ENCODE peak calls at places on chromosome 17, in nine cellular contexts. One of them, this sample, is unnamed.

GRCh38 chr17:67867591-67867990 is 42.3 kb downstream of the BPTF start:
- DNase-seq in testis: no peak
- DNase-seq in esophagus muscularis mucosa: no peak
- DNase-seq in GM10248: no peak
- DNase-seq in psoas muscle: no peak
- DNase-seq in CD4-positive, alpha-beta T cell: no peak
- DNase-seq in transverse colon: no peak
- DNase-seq in RWPE2: no peak
- DNase-seq in fibroblast of lung: no peak
- DNase-seq in this sample: no peak

GRCh38 chr17:27408891-27409290 is 47.4 kb upstream of the KSR1 start:
- DNase-seq in testis: no peak
- DNase-seq in esophagus muscularis mucosa: no peak
- DNase-seq in GM10248: no peak
- DNase-seq in psoas muscle: no peak
- DNase-seq in CD4-positive, alpha-beta T cell: no peak
- DNase-seq in transverse colon: no peak
- DNase-seq in RWPE2: no peak
- DNase-seq in fibroblast of lung: peak; percentile 36
- DNase-seq in this sample: peak; percentile 49

GRCh38 chr17:17890773-17891759 is 54.3 kb upstream of the SREBF1 start:
- DNase-seq in testis: peak; percentile 83
- DNase-seq in esophagus muscularis mucosa: no peak
- DNase-seq in GM10248: peak; percentile 82
- DNase-seq in psoas muscle: peak; percentile 34
- DNase-seq in CD4-positive, alpha-beta T cell: peak; percentile 9
- DNase-seq in transverse colon: peak; percentile 50
- DNase-seq in RWPE2: no peak
- DNase-seq in fibroblast of lung: peak; percentile 68
- DNase-seq in this sample: peak; percentile 73

GRCh38 chr17:76013377-76013932 is 12.8 kb downstream of the CDK3 start:
- DNase-seq in testis: no peak
- DNase-seq in esophagus muscularis mucosa: no peak
- DNase-seq in GM10248: no peak
- DNase-seq in psoas muscle: no peak
- DNase-seq in CD4-positive, alpha-beta T cell: no peak
- DNase-seq in transverse colon: no peak
- DNase-seq in RWPE2: peak; percentile 51
- DNase-seq in fibroblast of lung: no peak
- DNase-seq in this sample: no peak

GRCh38 chr17:83100220-83100852 is 20.9 kb downstream of the METRNL start:
- DNase-seq in testis: peak; percentile 46
- DNase-seq in esophagus muscularis mucosa: no peak
- DNase-seq in GM10248: no peak
- DNase-seq in psoas muscle: no peak
- DNase-seq in CD4-positive, alpha-beta T cell: no peak
- DNase-seq in transverse colon: peak; percentile 39
- DNase-seq in RWPE2: no peak
- DNase-seq in fibroblast of lung: no peak
- DNase-seq in this sample: no peak

GRCh38 chr17:45248132-45248936 is 13.6 kb downstream of the SPATA32 start:
- DNase-seq in testis: no peak
- DNase-seq in esophagus muscularis mucosa: no peak
- DNase-seq in GM10248: peak; percentile 88
- DNase-seq in psoas muscle: no peak
- DNase-seq in CD4-positive, alpha-beta T cell: peak; percentile 77
- DNase-seq in transverse colon: peak; percentile 83
- DNase-seq in RWPE2: no peak
- DNase-seq in fibroblast of lung: peak; percentile 24
- DNase-seq in this sample: no peak

GRCh38 chr17:76395980-76396379 is 11.6 kb downstream of the SPHK1 start:
- DNase-seq in testis: no peak
- DNase-seq in esophagus muscularis mucosa: no peak
- DNase-seq in GM10248: no peak
- DNase-seq in psoas muscle: no peak
- DNase-seq in CD4-positive, alpha-beta T cell: no peak
- DNase-seq in transverse colon: no peak
- DNase-seq in RWPE2: no peak
- DNase-seq in fibroblast of lung: no peak
- DNase-seq in this sample: no peak

GRCh38 chr17:17032131-17032692 is 10.0 kb upstream of the MPRIP start:
- DNase-seq in testis: peak; percentile 53
- DNase-seq in esophagus muscularis mucosa: no peak
- DNase-seq in GM10248: no peak
- DNase-seq in psoas muscle: peak; percentile 73
- DNase-seq in CD4-positive, alpha-beta T cell: no peak
- DNase-seq in transverse colon: peak; percentile 64
- DNase-seq in RWPE2: no peak
- DNase-seq in fibroblast of lung: peak; percentile 97
- DNase-seq in this sample: peak; percentile 51

GRCh38 chr17:31422443-31422842 is 31.0 kb downstream of the RAB11FIP4 start:
- DNase-seq in testis: no peak
- DNase-seq in esophagus muscularis mucosa: no peak
- DNase-seq in GM10248: no peak
- DNase-seq in psoas muscle: no peak
- DNase-seq in CD4-positive, alpha-beta T cell: no peak
- DNase-seq in transverse colon: no peak
- DNase-seq in RWPE2: no peak
- DNase-seq in fibroblast of lung: no peak
- DNase-seq in this sample: no peak

GRCh38 chr17:70225272-70225671 is 55.9 kb downstream of the KCNJ2 start:
- DNase-seq in testis: no peak
- DNase-seq in esophagus muscularis mucosa: no peak
- DNase-seq in GM10248: no peak
- DNase-seq in psoas muscle: no peak
- DNase-seq in CD4-positive, alpha-beta T cell: no peak
- DNase-seq in transverse colon: no peak
- DNase-seq in RWPE2: no peak
- DNase-seq in fibroblast of lung: no peak
- DNase-seq in this sample: no peak

GRCh38 chr17:74185786-74186185 is 17.7 kb upstream of the RPL38 start:
- DNase-seq in testis: no peak
- DNase-seq in esophagus muscularis mucosa: no peak
- DNase-seq in GM10248: no peak
- DNase-seq in psoas muscle: no peak
- DNase-seq in CD4-positive, alpha-beta T cell: no peak
- DNase-seq in transverse colon: no peak
- DNase-seq in RWPE2: no peak
- DNase-seq in fibroblast of lung: no peak
- DNase-seq in this sample: no peak

GRCh38 chr17:37820313-37821024 is 75.6 kb upstream of the HNF1B start:
- DNase-seq in testis: no peak
- DNase-seq in esophagus muscularis mucosa: no peak
- DNase-seq in GM10248: no peak
- DNase-seq in psoas muscle: no peak
- DNase-seq in CD4-positive, alpha-beta T cell: no peak
- DNase-seq in transverse colon: no peak
- DNase-seq in RWPE2: no peak
- DNase-seq in fibroblast of lung: peak; percentile 22
- DNase-seq in this sample: no peak

GRCh38 chr17:16040710-16041251 is 41.2 kb downstream of the TTC19 start:
- DNase-seq in testis: peak; percentile 64
- DNase-seq in esophagus muscularis mucosa: no peak
- DNase-seq in GM10248: no peak
- DNase-seq in psoas muscle: no peak
- DNase-seq in CD4-positive, alpha-beta T cell: no peak
- DNase-seq in transverse colon: peak; percentile 21
- DNase-seq in RWPE2: no peak
- DNase-seq in fibroblast of lung: peak; percentile 96
- DNase-seq in this sample: peak; percentile 81

GRCh38 chr17:60079401-60079861 is 710 bp upstream of the HEATR6 start:
- DNase-seq in testis: no peak
- DNase-seq in esophagus muscularis mucosa: no peak
- DNase-seq in GM10248: no peak
- DNase-seq in psoas muscle: no peak
- DNase-seq in CD4-positive, alpha-beta T cell: no peak
- DNase-seq in transverse colon: no peak
- DNase-seq in RWPE2: no peak
- DNase-seq in fibroblast of lung: peak; percentile 25
- DNase-seq in this sample: peak; percentile 52

GRCh38 chr17:31318298-31319190 is 2.9 kb downstream of the EVI2A start:
- DNase-seq in testis: peak; percentile 35
- DNase-seq in esophagus muscularis mucosa: no peak
- DNase-seq in GM10248: no peak
- DNase-seq in psoas muscle: peak; percentile 46
- DNase-seq in CD4-positive, alpha-beta T cell: peak; percentile 64
- DNase-seq in transverse colon: peak; percentile 46
- DNase-seq in RWPE2: no peak
- DNase-seq in fibroblast of lung: peak; percentile 93
- DNase-seq in this sample: peak; percentile 96

GRCh38 chr17:45364531-45365390 is 47.9 kb upstream of the MAP3K14 start:
- DNase-seq in testis: no peak
- DNase-seq in esophagus muscularis mucosa: no peak
- DNase-seq in GM10248: no peak
- DNase-seq in psoas muscle: no peak
- DNase-seq in CD4-positive, alpha-beta T cell: no peak
- DNase-seq in transverse colon: no peak
- DNase-seq in RWPE2: peak; percentile 28
- DNase-seq in fibroblast of lung: no peak
- DNase-seq in this sample: peak; percentile 21

GRCh38 chr17:75842963-75843576 is 1.1 kb downstream of the UNC13D start:
- DNase-seq in testis: no peak
- DNase-seq in esophagus muscularis mucosa: no peak
- DNase-seq in GM10248: no peak
- DNase-seq in psoas muscle: no peak
- DNase-seq in CD4-positive, alpha-beta T cell: no peak
- DNase-seq in transverse colon: no peak
- DNase-seq in RWPE2: no peak
- DNase-seq in fibroblast of lung: no peak
- DNase-seq in this sample: no peak

GRCh38 chr17:47811709-47812108 is 9.9 kb downstream of the OSBPL7 start:
- DNase-seq in testis: no peak
- DNase-seq in esophagus muscularis mucosa: no peak
- DNase-seq in GM10248: no peak
- DNase-seq in psoas muscle: no peak
- DNase-seq in CD4-positive, alpha-beta T cell: no peak
- DNase-seq in transverse colon: no peak
- DNase-seq in RWPE2: no peak
- DNase-seq in fibroblast of lung: no peak
- DNase-seq in this sample: no peak

GRCh38 chr17:39979865-39980401 is 674 bp upstream of the PSMD3 start:
- DNase-seq in testis: peak; percentile 19
- DNase-seq in esophagus muscularis mucosa: no peak
- DNase-seq in GM10248: no peak
- DNase-seq in psoas muscle: no peak
- DNase-seq in CD4-positive, alpha-beta T cell: peak; percentile 5
- DNase-seq in transverse colon: peak; percentile 23
- DNase-seq in RWPE2: no peak
- DNase-seq in fibroblast of lung: peak; percentile 58
- DNase-seq in this sample: peak; percentile 15
- TF ChIP-seq CTCF in testis: no peak
- TF ChIP-seq CTCF in esophagus muscularis mucosa: no peak
- TF ChIP-seq CTCF in GM10248: no peak
- TF ChIP-seq CTCF in psoas muscle: no peak
- TF ChIP-seq CTCF in CD4-positive, alpha-beta T cell: no peak
- TF ChIP-seq CTCF in transverse colon: no peak
- TF ChIP-seq CTCF in RWPE2: no peak
- TF ChIP-seq CTCF in fibroblast of lung: peak; percentile 41
- TF ChIP-seq CTCF in this sample: no peak

GRCh38 chr17:28715217-28715616 is 2.5 kb downstream of the RAB34 start:
- DNase-seq in testis: no peak
- DNase-seq in esophagus muscularis mucosa: no peak
- DNase-seq in GM10248: no peak
- DNase-seq in psoas muscle: no peak
- DNase-seq in CD4-positive, alpha-beta T cell: no peak
- DNase-seq in transverse colon: no peak
- DNase-seq in RWPE2: no peak
- DNase-seq in fibroblast of lung: no peak
- DNase-seq in this sample: no peak

GRCh38 chr17:28718317-28718672 is 627 bp upstream of the RAB34 start:
- DNase-seq in testis: no peak
- DNase-seq in esophagus muscularis mucosa: no peak
- DNase-seq in GM10248: no peak
- DNase-seq in psoas muscle: no peak
- DNase-seq in CD4-positive, alpha-beta T cell: no peak
- DNase-seq in transverse colon: no peak
- DNase-seq in RWPE2: no peak
- DNase-seq in fibroblast of lung: no peak
- DNase-seq in this sample: no peak

GRCh38 chr17:28718990-28719433 is 773 bp upstream of the RPL23A start:
- DNase-seq in testis: no peak
- DNase-seq in esophagus muscularis mucosa: no peak
- DNase-seq in GM10248: no peak
- DNase-seq in psoas muscle: no peak
- DNase-seq in CD4-positive, alpha-beta T cell: no peak
- DNase-seq in transverse colon: no peak
- DNase-seq in RWPE2: no peak
- DNase-seq in fibroblast of lung: no peak
- DNase-seq in this sample: no peak

GRCh38 chr17:28716740-28717577 is 709 bp downstream of the RAB34 start:
- DNase-seq in testis: no peak
- DNase-seq in esophagus muscularis mucosa: no peak
- DNase-seq in GM10248: no peak
- DNase-seq in psoas muscle: peak; percentile 46
- DNase-seq in CD4-positive, alpha-beta T cell: no peak
- DNase-seq in transverse colon: no peak
- DNase-seq in RWPE2: no peak
- DNase-seq in fibroblast of lung: peak; percentile 48
- DNase-seq in this sample: peak; percentile 38

GRCh38 chr17:28717578-28718316 is at the start of gene RAB34:
- DNase-seq in testis: peak; percentile 71
- DNase-seq in esophagus muscularis mucosa: peak; percentile 95
- DNase-seq in GM10248: no peak
- DNase-seq in psoas muscle: peak; percentile 80
- DNase-seq in CD4-positive, alpha-beta T cell: no peak
- DNase-seq in transverse colon: peak; percentile 56
- DNase-seq in RWPE2: peak; percentile 89
- DNase-seq in fibroblast of lung: peak; percentile 91
- DNase-seq in this sample: peak; percentile 85
- TF ChIP-seq CTCF in testis: no peak
- TF ChIP-seq CTCF in esophagus muscularis mucosa: peak; percentile 34
- TF ChIP-seq CTCF in GM10248: peak; percentile 23
- TF ChIP-seq CTCF in psoas muscle: peak; percentile 21
- TF ChIP-seq CTCF in CD4-positive, alpha-beta T cell: no peak
- TF ChIP-seq CTCF in transverse colon: no peak
- TF ChIP-seq CTCF in RWPE2: peak; percentile 57
- TF ChIP-seq CTCF in fibroblast of lung: peak; percentile 16
- TF ChIP-seq CTCF in this sample: no peak

DNA sequence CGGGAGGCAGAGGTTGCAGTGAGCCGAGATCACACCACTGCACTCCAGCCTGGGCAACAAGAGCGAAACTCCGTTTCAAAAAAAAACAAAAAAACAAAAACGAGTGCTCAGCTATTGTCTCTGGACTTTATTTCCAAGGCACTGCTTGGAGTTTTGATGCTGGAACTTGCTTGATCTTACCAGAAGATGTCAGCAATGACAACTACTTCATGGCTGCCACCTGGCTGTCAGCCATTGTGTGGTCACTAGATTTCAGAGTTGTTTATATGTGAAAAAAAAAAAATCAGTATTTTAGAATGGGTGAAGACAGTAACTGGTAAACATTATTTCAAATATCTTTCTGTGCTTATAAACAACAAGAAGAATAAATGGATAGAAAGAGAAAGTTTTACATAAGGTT is 26.3 kb upstream of the OR4D1 start:
- DNase-seq in testis: no peak
- DNase-seq in esophagus muscularis mucosa: no peak
- DNase-seq in GM10248: peak; percentile 34
- DNase-seq in psoas muscle: no peak
- DNase-seq in CD4-positive, alpha-beta T cell: peak; percentile 12
- DNase-seq in transverse colon: no peak
- DNase-seq in RWPE2: no peak
- DNase-seq in fibroblast of lung: peak; percentile 35
- DNase-seq in this sample: peak; percentile 48
- TF ChIP-seq CTCF in testis: no peak
- TF ChIP-seq CTCF in esophagus muscularis mucosa: no peak
- TF ChIP-seq CTCF in GM10248: peak; percentile 36
- TF ChIP-seq CTCF in psoas muscle: no peak
- TF ChIP-seq CTCF in CD4-positive, alpha-beta T cell: peak; percentile 82
- TF ChIP-seq CTCF in transverse colon: no peak
- TF ChIP-seq CTCF in RWPE2: peak; percentile 62
- TF ChIP-seq CTCF in fibroblast of lung: peak; percentile 26
- TF ChIP-seq CTCF in this sample: peak; percentile 29

GRCh38 chr17:72466199-72466598 is 345.4 kb downstream of the SOX9 start:
- DNase-seq in testis: peak; percentile 26
- DNase-seq in esophagus muscularis mucosa: no peak
- DNase-seq in GM10248: peak; percentile 65
- DNase-seq in psoas muscle: no peak
- DNase-seq in CD4-positive, alpha-beta T cell: no peak
- DNase-seq in transverse colon: peak; percentile 65
- DNase-seq in RWPE2: peak; percentile 90
- DNase-seq in fibroblast of lung: peak; percentile 81
- DNase-seq in this sample: peak; percentile 43
- TF ChIP-seq CTCF in testis: no peak
- TF ChIP-seq CTCF in esophagus muscularis mucosa: no peak
- TF ChIP-seq CTCF in GM10248: no peak
- TF ChIP-seq CTCF in psoas muscle: no peak
- TF ChIP-seq CTCF in CD4-positive, alpha-beta T cell: no peak
- TF ChIP-seq CTCF in transverse colon: no peak
- TF ChIP-seq CTCF in RWPE2: no peak
- TF ChIP-seq CTCF in fibroblast of lung: peak; percentile 1
- TF ChIP-seq CTCF in this sample: no peak